ENCODE peak calls at places on chromosomes 12 and 14, in eight cellular contexts. D is upper lobe of right lung, O is PC-9, C is AG04450, S is dorsolateral prefrontal cortex, K is IMR-90, E is suprapubic skin, T is right atrium auricular region. R is an unnamed sample.

GRCh38 chr12:51225800-51226199 is 7.9 kb upstream of the POU6F1 start:
- DNase-seq in D (no peak), O (no peak), C (no peak), S (no peak), K (no peak), E (no peak), T (no peak), R (no peak)

GRCh38 chr14:49460647-49461046 is 125.5 kb downstream of the RPS29 start:
- DNase-seq in D (no peak), O (peak; percentile 15), C (no peak), S (no peak), K (no peak), E (no peak), T (no peak), R (no peak)

GRCh38 chr12:67415473-67415872 is 146.3 kb downstream of the CAND1 start:
- DNase-seq in D (no peak), O (no peak), C (no peak), S (no peak), K (peak; percentile 27), E (no peak), T (no peak), R (peak; percentile 62)

GRCh38 chr12:6426882-6427671 is 17.7 kb upstream of the CD27 start:
- DNase-seq in D (no peak), O (no peak), C (no peak), S (no peak), K (no peak), E (peak; percentile 48), T (no peak), R (no peak)

GRCh38 chr12:752673-753400 is 458 bp downstream of the WNK1 start:
- DNase-seq in D (peak; percentile 89), O (peak; percentile 38), C (no peak), S (peak; percentile 75), K (peak; percentile 21), E (peak; percentile 76), T (peak; percentile 60), R (peak; percentile 85)

GRCh38 chr12:80353254-80353653 is 90.8 kb upstream of the PTPRQ start:
- DNase-seq in D (no peak), O (no peak), C (no peak), S (no peak), K (peak; percentile 22), E (no peak), T (no peak), R (no peak)

GRCh38 chr12:104358353-104359003 is 54.9 kb downstream of the EID3 start:
- DNase-seq in D (peak; percentile 77), O (peak; percentile 68), C (no peak), S (peak; percentile 61), K (peak; percentile 61), E (peak; percentile 71), T (no peak), R (no peak)

GRCh38 chr14:77031680-77032482 is 3.4 kb upstream of the IRF2BPL start:
- DNase-seq in D (no peak), O (peak; percentile 75), C (no peak), S (no peak), K (peak; percentile 93), E (no peak), T (no peak), R (peak; percentile 93)

GRCh38 chr12:6435941-6436715 is 8.6 kb upstream of the CD27 start:
- DNase-seq in D (peak; percentile 13), O (no peak), C (no peak), S (no peak), K (no peak), E (peak; percentile 15), T (no peak), R (no peak)

GRCh38 chr12:98332626-98333025 is 182.8 kb upstream of the TMPO start:
- DNase-seq in D (no peak), O (no peak), C (no peak), S (no peak), K (no peak), E (no peak), T (no peak), R (peak; percentile 19)

GRCh38 chr14:61774861-61775260 is 12.6 kb downstream of the SNAPC1 start:
- DNase-seq in D (no peak), O (no peak), C (no peak), S (no peak), K (peak; percentile 18), E (no peak), T (no peak), R (no peak)

GRCh38 chr12:73076760-73077159 is 804.6 kb downstream of the TRHDE start:
- DNase-seq in D (no peak), O (no peak), C (no peak), S (no peak), K (no peak), E (no peak), T (no peak), R (no peak)

GRCh38 chr14:66965831-66966230 is 223.4 kb upstream of the GARIN2 start:
- DNase-seq in D (no peak), O (no peak), C (no peak), S (no peak), K (peak; percentile 43), E (no peak), T (no peak), R (peak; percentile 18)

GRCh38 chr12:75635606-75636444 is 124.4 kb upstream of the KRR1 start:
- DNase-seq in D (no peak), O (peak; percentile 47), C (peak; percentile 86), S (no peak), K (peak; percentile 97), E (no peak), T (no peak), R (peak; percentile 79)

GRCh38 chr12:56193025-56193578 is 3.8 kb upstream of the SMARCC2 start:
- DNase-seq in D (no peak), O (peak; percentile 58), C (peak; percentile 73), S (no peak), K (peak; percentile 87), E (peak; percentile 84), T (peak; percentile 82), R (peak; percentile 90)

GRCh38 chr12:45695035-45695434 is 34.5 kb upstream of the ARID2 start:
- DNase-seq in D (no peak), O (no peak), C (no peak), S (no peak), K (peak; percentile 11), E (no peak), T (no peak), R (no peak)

GRCh38 chr12:59660148-59660547 is 64.3 kb downstream of the SLC16A7 start:
- DNase-seq in D (no peak), O (no peak), C (no peak), S (no peak), K (no peak), E (no peak), T (no peak), R (no peak)

GRCh38 chr12:100213016-100213891 is 12.6 kb downstream of the ACTR6 start:
- DNase-seq in D (no peak), O (no peak), C (no peak), S (no peak), K (no peak), E (no peak), T (no peak), R (no peak)

GRCh38 chr12:32106153-32106516 is 512 bp upstream of the BICD1 start:
- DNase-seq in D (no peak), O (no peak), C (no peak), S (no peak), K (no peak), E (no peak), T (no peak), R (no peak)

GRCh38 chr12:49357099-49357678 is 10.1 kb upstream of the SPATS2 start:
- DNase-seq in D (no peak), O (peak; percentile 57), C (peak; percentile 32), S (no peak), K (peak; percentile 75), E (no peak), T (no peak), R (peak; percentile 49)

GRCh38 chr12:55718020-55718419 is 2.2 kb upstream of the RDH5 start:
- DNase-seq in D (no peak), O (no peak), C (no peak), S (no peak), K (no peak), E (no peak), T (no peak), R (peak; percentile 78)

GRCh38 chr12:89709994-89710872 is 1.6 kb upstream of the ATP2B1 start:
- DNase-seq in D (peak; percentile 86), O (no peak), C (no peak), S (peak; percentile 71), K (peak; percentile 54), E (peak; percentile 87), T (peak; percentile 77), R (peak; percentile 87)
- H3K27me3 ChIP-seq in D (no peaks in the 10 kb centered on the region), O (no peaks in the 10 kb centered on the region), C (no peaks in the 10 kb centered on the region), S (no peaks in the 10 kb centered on the region), K (no peaks in the 10 kb centered on the region), E (no peaks in the 10 kb centered on the region), T (no peaks in the 10 kb centered on the region), R (no peaks in the 10 kb centered on the region)

GRCh38 chr12:53969588-53970259 is 3.2 kb upstream of the HOXC11 start:
- DNase-seq in D (no peak), O (no peak), C (no peak), S (no peak), K (no peak), E (no peak), T (no peak), R (no peak)
- H3K27me3 ChIP-seq in D (peaks cover 100% of the 10 kb centered on the region), O (no peaks in the 10 kb centered on the region), C (peaks cover 97% of the 10 kb centered on the region), S (peaks cover 100% of the 10 kb centered on the region), K (peaks cover 99% of the 10 kb centered on the region), E (peaks cover 82% of the 10 kb centered on the region), T (peaks cover 66% of the 10 kb centered on the region), R (peaks cover 48% of the 10 kb centered on the region)

GRCh38 chr14:105525861-105526780 is at the start of gene TMEM121:
- DNase-seq in D (peak; percentile 59), O (no peak), C (no peak), S (peak; percentile 76), K (no peak), E (peak; percentile 65), T (no peak), R (peak; percentile 94)

GRCh38 chr14:105528859-105529505 is 2.6 kb downstream of the TMEM121 start:
- DNase-seq in D (peak; percentile 66), O (no peak), C (no peak), S (no peak), K (no peak), E (peak; percentile 66), T (no peak), R (peak; percentile 76)

GRCh38 chr14:105526781-105527380 is 498 bp downstream of the TMEM121 start:
- DNase-seq in D (peak; percentile 64), O (no peak), C (no peak), S (no peak), K (no peak), E (peak; percentile 74), T (no peak), R (peak; percentile 88)

GRCh38 chr14:105528197-105528858 is 1.9 kb downstream of the TMEM121 start:
- DNase-seq in D (peak; percentile 88), O (no peak), C (peak; percentile 8), S (peak; percentile 88), K (peak; percentile 62), E (peak; percentile 85), T (peak; percentile 65), R (peak; percentile 100)

GRCh38 chr14:105527381-105528196 is 1.2 kb downstream of the TMEM121 start:
- DNase-seq in D (peak; percentile 63), O (no peak), C (no peak), S (peak; percentile 56), K (no peak), E (peak; percentile 66), T (no peak), R (no peak)
- H3K27me3 ChIP-seq in D (peaks cover 12% of the 10 kb centered on the region), O (peaks cover 19% of the 10 kb centered on the region), C (peaks cover 3% of the 10 kb centered on the region), S (no peaks in the 10 kb centered on the region), K (no peaks in the 10 kb centered on the region), E (peaks cover 13% of the 10 kb centered on the region), T (no peaks in the 10 kb centered on the region), R (peaks cover 6% of the 10 kb centered on the region)

DNA sequence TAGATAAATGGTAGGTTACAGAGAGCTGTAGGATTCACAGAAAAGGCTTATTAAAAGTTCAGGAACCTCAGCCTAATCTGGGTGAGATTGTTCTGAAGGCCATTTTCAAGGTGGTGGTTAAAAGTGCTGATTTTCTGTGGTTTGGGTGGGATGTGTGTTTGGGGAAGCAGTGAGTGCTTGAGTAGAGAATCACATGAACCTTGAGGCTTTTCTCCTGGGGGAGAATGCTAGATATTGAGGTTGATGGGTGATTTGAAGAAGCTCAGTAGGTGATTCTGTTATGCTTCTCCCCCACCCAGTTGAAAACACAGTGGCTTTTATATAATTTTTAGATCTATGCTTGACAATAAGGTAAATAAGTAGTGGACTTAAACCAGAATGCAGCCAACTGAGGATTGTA is 420.9 kb downstream of the PCNX1 start:
- DNase-seq in D (no peak), O (no peak), C (no peak), S (no peak), K (no peak), E (no peak), T (no peak), R (no peak)
- H3K27me3 ChIP-seq in D (no peaks in the 10 kb centered on the region), O (no peaks in the 10 kb centered on the region), C (no peaks in the 10 kb centered on the region), S (no peaks in the 10 kb centered on the region), K (no peaks in the 10 kb centered on the region), E (no peaks in the 10 kb centered on the region), T (no peaks in the 10 kb centered on the region), R (no peaks in the 10 kb centered on the region)